ENCODE peak calls at places on chromosomes 12 and 14, in six cellular contexts. P is neuronal stem cell; R is fibroblast of the aortic adventitia; D is CD4-positive, alpha-beta memory T cell; Y is H7; I is right lobe of liver. O is an unnamed sample.
A peak's percentile ranks its signal among the peaks of the same experiment; 100 is the strongest.

GRCh38 chr12:46473634-46474201 is 101.1 kb upstream of the SLC38A2 start:
- DNase-seq in P (no peak), R (peak; percentile 98), D (no peak), Y (no peak), I (peak; percentile 77), O (peak; percentile 70)

GRCh38 chr12:22738945-22739344 is 114.0 kb downstream of the ETNK1 start:
- DNase-seq in P (no peak), R (peak; percentile 78), D (no peak), Y (no peak), I (no peak), O (no peak)

GRCh38 chr12:49091056-49091835 is 3.4 kb downstream of the DHH start:
- DNase-seq in P (no peak), R (no peak), D (no peak), Y (peak; percentile 73), I (no peak), O (no peak)

GRCh38 chr12:59046763-59047534 is 126.6 kb upstream of the LRIG3 start:
- DNase-seq in P (no peak), R (no peak), D (no peak), Y (no peak), I (no peak), O (no peak)

GRCh38 chr12:86260183-86260582 is 4.0 kb upstream of the MGAT4C start:
- DNase-seq in P (no peak), R (no peak), D (no peak), Y (no peak), I (no peak), O (no peak)

GRCh38 chr14:57390806-57391562 is 598 bp downstream of the NAA30 start:
- DNase-seq in P (peak; percentile 30), R (peak; percentile 20), D (peak; percentile 60), Y (peak; percentile 61), I (peak; percentile 58), O (peak; percentile 81)

GRCh38 chr12:121048442-121048841 is 9.4 kb upstream of the OASL start:
- DNase-seq in P (no peak), R (no peak), D (no peak), Y (no peak), I (no peak), O (no peak)

GRCh38 chr12:79555006-79555925 is 135.5 kb downstream of the PAWR start:
- DNase-seq in P (no peak), R (peak; percentile 86), D (no peak), Y (no peak), I (no peak), O (no peak)

GRCh38 chr14:73027984-73028383 is 1.1 kb upstream of the ZFYVE1 start:
- DNase-seq in P (no peak), R (no peak), D (no peak), Y (no peak), I (no peak), O (no peak)

GRCh38 chr14:73026243-73026844 is 562 bp downstream of the ZFYVE1 start:
- DNase-seq in P (no peak), R (no peak), D (no peak), Y (peak; percentile 25), I (no peak), O (no peak)

GRCh38 chr14:73027546-73027945 is 640 bp upstream of the ZFYVE1 start:
- DNase-seq in P (no peak), R (no peak), D (no peak), Y (no peak), I (no peak), O (no peak)

GRCh38 chr14:73026845-73027542 is at the start of gene ZFYVE1:
- DNase-seq in P (peak; percentile 93), R (peak; percentile 98), D (peak; percentile 94), Y (peak; percentile 88), I (peak; percentile 98), O (peak; percentile 94)

DNA sequence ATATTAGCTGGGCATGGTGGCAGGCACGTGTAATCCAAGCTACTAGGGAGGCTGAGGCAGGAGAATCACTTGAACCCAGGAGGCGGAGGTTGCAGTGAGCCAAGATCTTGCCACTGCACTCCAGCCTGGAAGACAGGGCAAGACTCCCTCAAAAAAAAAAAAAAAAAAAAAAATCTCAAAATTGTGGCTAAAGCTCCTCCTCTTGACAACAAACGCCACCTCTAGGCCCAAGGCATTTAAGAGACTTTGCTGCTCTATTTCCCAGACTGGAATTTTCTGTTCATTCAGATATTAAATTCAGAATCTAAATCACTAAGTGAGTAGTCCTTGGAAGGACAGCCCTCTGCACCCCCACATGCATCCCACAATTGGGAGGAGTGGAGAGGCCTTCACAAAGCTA is 1.4 kb downstream of the ZFYVE1 start:
- DNase-seq in P (no peak), R (peak; percentile 55), D (no peak), Y (no peak), I (no peak), O (peak; percentile 12)
- H3K4me3 ChIP-seq in P (no peak overlapping the region), R (peak overlapping the region; percentile 88), D (no peak overlapping the region), Y (no peak overlapping the region), I (no peak overlapping the region), O (no peak overlapping the region)

DNA sequence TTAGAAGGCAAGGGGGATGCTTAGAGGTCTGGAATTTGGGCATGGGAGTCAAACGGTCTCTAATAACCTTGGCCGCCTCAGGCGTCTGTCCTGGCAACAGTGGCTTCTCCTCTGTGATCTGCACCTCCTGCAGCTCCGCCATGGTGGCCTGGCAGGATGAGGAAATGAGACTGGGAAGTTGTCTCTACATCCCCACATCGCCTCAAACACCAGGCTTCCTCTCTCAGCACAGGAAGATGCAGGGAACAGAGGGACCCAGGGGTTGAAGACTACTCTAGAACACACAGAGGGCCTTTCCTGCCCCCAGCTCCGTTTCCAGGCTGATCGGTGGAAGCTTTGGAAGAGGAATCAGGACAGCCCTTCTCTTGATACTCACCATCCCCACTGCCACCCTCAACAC is 1.7 kb downstream of the NDRG2 start:
- DNase-seq in P (no peak), R (no peak), D (no peak), Y (no peak), I (peak; percentile 58), O (no peak)
- H3K4me3 ChIP-seq in P (no peak overlapping the region), R (no peak overlapping the region), D (no peak overlapping the region), Y (no peak overlapping the region), I (peak overlapping the region; percentile 98), O (peak overlapping the region; percentile 95)

GRCh38 chr12:133107121-133107520 is 23.0 kb downstream of the ZNF891 start:
- DNase-seq in P (no peak), R (no peak), D (no peak), Y (no peak), I (no peak), O (no peak)
- H3K4me3 ChIP-seq in P (no peak overlapping the region), R (no peak overlapping the region), D (no peak overlapping the region), Y (no peak overlapping the region), I (no peak overlapping the region), O (no peak overlapping the region)

GRCh38 chr12:38785376-38785775 is 120.0 kb downstream of the CPNE8 start:
- DNase-seq in P (no peak), R (no peak), D (no peak), Y (no peak), I (no peak), O (no peak)

GRCh38 chr12:38776657-38777056 is 128.7 kb downstream of the CPNE8 start:
- DNase-seq in P (no peak), R (no peak), D (no peak), Y (no peak), I (no peak), O (no peak)

GRCh38 chr12:38783304-38783703 is 122.1 kb downstream of the CPNE8 start:
- DNase-seq in P (no peak), R (no peak), D (no peak), Y (no peak), I (no peak), O (no peak)

DNA sequence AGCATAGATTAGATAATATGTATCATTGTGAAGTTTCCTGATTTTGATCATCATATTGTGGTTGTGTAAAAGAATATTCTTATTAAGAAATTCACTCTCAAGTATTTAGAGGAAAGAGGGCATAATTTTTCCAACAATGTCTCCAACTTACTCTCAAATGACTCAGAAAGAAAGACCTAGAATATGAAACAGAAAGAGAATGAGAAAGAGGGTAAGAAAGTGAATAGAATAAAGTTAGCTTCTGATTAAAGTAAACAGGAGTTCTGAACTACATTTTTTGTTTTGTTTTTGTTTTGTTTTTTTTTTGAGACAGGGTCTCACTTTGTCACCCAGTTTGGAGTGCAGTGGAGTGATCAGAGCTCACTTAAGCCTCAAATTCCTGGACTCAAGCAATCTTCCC is 123.0 kb downstream of the CPNE8 start:
- DNase-seq in P (no peak), R (no peak), D (no peak), Y (no peak), I (no peak), O (no peak)
- H3K4me3 ChIP-seq in P (no peak overlapping the region), R (no peak overlapping the region), D (no peak overlapping the region), Y (no peak overlapping the region), I (no peak overlapping the region), O (no peak overlapping the region)